ENCODE peak calls at places on chromosomes 16 and 17, in ten cellular contexts. One of them, this sample, is unnamed.

GRCh38 chr17:28188841-28189263 is 130.1 kb upstream of the TMEM97 start:
- DNase-seq in stimulated activated CD4-positive, alpha-beta T cell treated with anti-CD3 and anti-CD28 coated beads, Interleukin-15, amount 100 ng/mL, for 24 hours: no peak
- DNase-seq in H1: no peak
- DNase-seq in NCI-H146: no peak
- DNase-seq in NCI-H1417: no peak
- DNase-seq in M059J: no peak
- DNase-seq in EL: no peak
- DNase-seq in mesothelial cell of epicardium: no peak
- DNase-seq in nephron progenitor cell: no peak
- DNase-seq in Peyer's patch: no peak
- DNase-seq in this sample: no peak

GRCh38 chr17:11554042-11554441 is 44.2 kb upstream of the DNAH9 start:
- DNase-seq in stimulated activated CD4-positive, alpha-beta T cell treated with anti-CD3 and anti-CD28 coated beads, Interleukin-15, amount 100 ng/mL, for 24 hours: no peak
- DNase-seq in H1: no peak
- DNase-seq in NCI-H146: no peak
- DNase-seq in NCI-H1417: no peak
- DNase-seq in M059J: no peak
- DNase-seq in EL: no peak
- DNase-seq in mesothelial cell of epicardium: no peak
- DNase-seq in nephron progenitor cell: no peak
- DNase-seq in Peyer's patch: no peak
- DNase-seq in this sample: no peak

GRCh38 chr16:442976-443375 is 17.5 kb downstream of the RAB11FIP3 start:
- DNase-seq in stimulated activated CD4-positive, alpha-beta T cell treated with anti-CD3 and anti-CD28 coated beads, Interleukin-15, amount 100 ng/mL, for 24 hours: no peak
- DNase-seq in H1: no peak
- DNase-seq in NCI-H146: no peak
- DNase-seq in NCI-H1417: no peak
- DNase-seq in M059J: no peak
- DNase-seq in EL: no peak
- DNase-seq in mesothelial cell of epicardium: no peak
- DNase-seq in nephron progenitor cell: no peak
- DNase-seq in Peyer's patch: no peak
- DNase-seq in this sample: no peak

GRCh38 chr16:58378401-58378800 is 13.9 kb upstream of the GINS3 start:
- DNase-seq in stimulated activated CD4-positive, alpha-beta T cell treated with anti-CD3 and anti-CD28 coated beads, Interleukin-15, amount 100 ng/mL, for 24 hours: no peak
- DNase-seq in H1: no peak
- DNase-seq in NCI-H146: no peak
- DNase-seq in NCI-H1417: no peak
- DNase-seq in M059J: peak
- DNase-seq in EL: no peak
- DNase-seq in mesothelial cell of epicardium: no peak
- DNase-seq in nephron progenitor cell: no peak
- DNase-seq in Peyer's patch: no peak
- DNase-seq in this sample: no peak

GRCh38 chr16:68921654-68922053 is 78.3 kb downstream of the TANGO6 start:
- DNase-seq in stimulated activated CD4-positive, alpha-beta T cell treated with anti-CD3 and anti-CD28 coated beads, Interleukin-15, amount 100 ng/mL, for 24 hours: no peak
- DNase-seq in H1: no peak
- DNase-seq in NCI-H146: no peak
- DNase-seq in NCI-H1417: no peak
- DNase-seq in M059J: peak
- DNase-seq in EL: peak
- DNase-seq in mesothelial cell of epicardium: no peak
- DNase-seq in nephron progenitor cell: no peak
- DNase-seq in Peyer's patch: no peak
- DNase-seq in this sample: no peak

GRCh38 chr17:9371019-9371418 is 204.6 kb downstream of the STX8 start:
- DNase-seq in stimulated activated CD4-positive, alpha-beta T cell treated with anti-CD3 and anti-CD28 coated beads, Interleukin-15, amount 100 ng/mL, for 24 hours: no peak
- DNase-seq in H1: no peak
- DNase-seq in NCI-H146: peak
- DNase-seq in NCI-H1417: peak
- DNase-seq in M059J: peak
- DNase-seq in EL: peak
- DNase-seq in mesothelial cell of epicardium: no peak
- DNase-seq in nephron progenitor cell: no peak
- DNase-seq in Peyer's patch: no peak
- DNase-seq in this sample: no peak

GRCh38 chr16:81410643-81411235 is 33.9 kb upstream of the CMIP start:
- DNase-seq in stimulated activated CD4-positive, alpha-beta T cell treated with anti-CD3 and anti-CD28 coated beads, Interleukin-15, amount 100 ng/mL, for 24 hours: no peak
- DNase-seq in H1: no peak
- DNase-seq in NCI-H146: no peak
- DNase-seq in NCI-H1417: no peak
- DNase-seq in M059J: no peak
- DNase-seq in EL: no peak
- DNase-seq in mesothelial cell of epicardium: no peak
- DNase-seq in nephron progenitor cell: no peak
- DNase-seq in Peyer's patch: no peak
- DNase-seq in this sample: no peak

GRCh38 chr16:46721885-46722284 is 26.3 kb downstream of the MYLK3 start:
- DNase-seq in stimulated activated CD4-positive, alpha-beta T cell treated with anti-CD3 and anti-CD28 coated beads, Interleukin-15, amount 100 ng/mL, for 24 hours: no peak
- DNase-seq in H1: no peak
- DNase-seq in NCI-H146: no peak
- DNase-seq in NCI-H1417: no peak
- DNase-seq in M059J: no peak
- DNase-seq in EL: no peak
- DNase-seq in mesothelial cell of epicardium: no peak
- DNase-seq in nephron progenitor cell: no peak
- DNase-seq in Peyer's patch: no peak
- DNase-seq in this sample: no peak

GRCh38 chr16:27644165-27644564 is 94.2 kb downstream of the KATNIP start:
- DNase-seq in stimulated activated CD4-positive, alpha-beta T cell treated with anti-CD3 and anti-CD28 coated beads, Interleukin-15, amount 100 ng/mL, for 24 hours: no peak
- DNase-seq in H1: no peak
- DNase-seq in NCI-H146: peak
- DNase-seq in NCI-H1417: no peak
- DNase-seq in M059J: no peak
- DNase-seq in EL: no peak
- DNase-seq in mesothelial cell of epicardium: no peak
- DNase-seq in nephron progenitor cell: no peak
- DNase-seq in Peyer's patch: no peak
- DNase-seq in this sample: no peak

GRCh38 chr16:27248036-27248435 is 20.5 kb downstream of the NSMCE1 start:
- DNase-seq in stimulated activated CD4-positive, alpha-beta T cell treated with anti-CD3 and anti-CD28 coated beads, Interleukin-15, amount 100 ng/mL, for 24 hours: no peak
- DNase-seq in H1: no peak
- DNase-seq in NCI-H146: no peak
- DNase-seq in NCI-H1417: no peak
- DNase-seq in M059J: no peak
- DNase-seq in EL: no peak
- DNase-seq in mesothelial cell of epicardium: no peak
- DNase-seq in nephron progenitor cell: no peak
- DNase-seq in Peyer's patch: no peak
- DNase-seq in this sample: no peak

GRCh38 chr16:10776280-10776679 is 32.6 kb downstream of the NUBP1 start:
- DNase-seq in stimulated activated CD4-positive, alpha-beta T cell treated with anti-CD3 and anti-CD28 coated beads, Interleukin-15, amount 100 ng/mL, for 24 hours: no peak
- DNase-seq in H1: no peak
- DNase-seq in NCI-H146: no peak
- DNase-seq in NCI-H1417: no peak
- DNase-seq in M059J: no peak
- DNase-seq in EL: no peak
- DNase-seq in mesothelial cell of epicardium: no peak
- DNase-seq in nephron progenitor cell: no peak
- DNase-seq in Peyer's patch: no peak
- DNase-seq in this sample: no peak

GRCh38 chr16:29318037-29318436 is 88.5 kb downstream of the NPIPB11 start:
- DNase-seq in stimulated activated CD4-positive, alpha-beta T cell treated with anti-CD3 and anti-CD28 coated beads, Interleukin-15, amount 100 ng/mL, for 24 hours: no peak
- DNase-seq in H1: peak
- DNase-seq in NCI-H146: no peak
- DNase-seq in NCI-H1417: no peak
- DNase-seq in M059J: no peak
- DNase-seq in EL: no peak
- DNase-seq in mesothelial cell of epicardium: no peak
- DNase-seq in nephron progenitor cell: no peak
- DNase-seq in Peyer's patch: no peak
- DNase-seq in this sample: no peak

GRCh38 chr17:34715504-34715903 is 136.1 kb downstream of the TMEM132E start:
- DNase-seq in stimulated activated CD4-positive, alpha-beta T cell treated with anti-CD3 and anti-CD28 coated beads, Interleukin-15, amount 100 ng/mL, for 24 hours: no peak
- DNase-seq in H1: no peak
- DNase-seq in NCI-H146: no peak
- DNase-seq in NCI-H1417: no peak
- DNase-seq in M059J: no peak
- DNase-seq in EL: no peak
- DNase-seq in mesothelial cell of epicardium: no peak
- DNase-seq in nephron progenitor cell: no peak
- DNase-seq in Peyer's patch: no peak
- DNase-seq in this sample: no peak

GRCh38 chr16:88686439-88687253 is at the start of gene SNAI3:
- DNase-seq in stimulated activated CD4-positive, alpha-beta T cell treated with anti-CD3 and anti-CD28 coated beads, Interleukin-15, amount 100 ng/mL, for 24 hours: peak
- DNase-seq in H1: peak
- DNase-seq in NCI-H146: peak
- DNase-seq in NCI-H1417: peak
- DNase-seq in M059J: peak
- DNase-seq in EL: peak
- DNase-seq in mesothelial cell of epicardium: peak
- DNase-seq in nephron progenitor cell: peak
- DNase-seq in Peyer's patch: peak
- DNase-seq in this sample: peak

GRCh38 chr17:72555052-72555451 is 434.2 kb downstream of the SOX9 start:
- DNase-seq in stimulated activated CD4-positive, alpha-beta T cell treated with anti-CD3 and anti-CD28 coated beads, Interleukin-15, amount 100 ng/mL, for 24 hours: no peak
- DNase-seq in H1: no peak
- DNase-seq in NCI-H146: no peak
- DNase-seq in NCI-H1417: no peak
- DNase-seq in M059J: no peak
- DNase-seq in EL: no peak
- DNase-seq in mesothelial cell of epicardium: no peak
- DNase-seq in nephron progenitor cell: no peak
- DNase-seq in Peyer's patch: no peak
- DNase-seq in this sample: no peak

GRCh38 chr17:50052822-50053653 is 2.9 kb upstream of the ITGA3 start:
- DNase-seq in stimulated activated CD4-positive, alpha-beta T cell treated with anti-CD3 and anti-CD28 coated beads, Interleukin-15, amount 100 ng/mL, for 24 hours: no peak
- DNase-seq in H1: no peak
- DNase-seq in NCI-H146: peak
- DNase-seq in NCI-H1417: no peak
- DNase-seq in M059J: peak
- DNase-seq in EL: peak
- DNase-seq in mesothelial cell of epicardium: peak
- DNase-seq in nephron progenitor cell: peak
- DNase-seq in Peyer's patch: no peak
- DNase-seq in this sample: no peak

GRCh38 chr17:9002610-9003354 is 18.5 kb upstream of the NTN1 start:
- DNase-seq in stimulated activated CD4-positive, alpha-beta T cell treated with anti-CD3 and anti-CD28 coated beads, Interleukin-15, amount 100 ng/mL, for 24 hours: peak
- DNase-seq in H1: peak
- DNase-seq in NCI-H146: peak
- DNase-seq in NCI-H1417: no peak
- DNase-seq in M059J: no peak
- DNase-seq in EL: no peak
- DNase-seq in mesothelial cell of epicardium: peak
- DNase-seq in nephron progenitor cell: peak
- DNase-seq in Peyer's patch: no peak
- DNase-seq in this sample: peak

GRCh38 chr17:237406-237955 is 56.0 kb upstream of the DOC2B start:
- DNase-seq in stimulated activated CD4-positive, alpha-beta T cell treated with anti-CD3 and anti-CD28 coated beads, Interleukin-15, amount 100 ng/mL, for 24 hours: no peak
- DNase-seq in H1: peak
- DNase-seq in NCI-H146: no peak
- DNase-seq in NCI-H1417: no peak
- DNase-seq in M059J: no peak
- DNase-seq in EL: no peak
- DNase-seq in mesothelial cell of epicardium: peak
- DNase-seq in nephron progenitor cell: no peak
- DNase-seq in Peyer's patch: no peak
- DNase-seq in this sample: no peak

GRCh38 chr17:63480826-63481487 is 4.1 kb downstream of the ACE start:
- DNase-seq in stimulated activated CD4-positive, alpha-beta T cell treated with anti-CD3 and anti-CD28 coated beads, Interleukin-15, amount 100 ng/mL, for 24 hours: no peak
- DNase-seq in H1: no peak
- DNase-seq in NCI-H146: peak
- DNase-seq in NCI-H1417: peak
- DNase-seq in M059J: no peak
- DNase-seq in EL: no peak
- DNase-seq in mesothelial cell of epicardium: no peak
- DNase-seq in nephron progenitor cell: no peak
- DNase-seq in Peyer's patch: no peak
- DNase-seq in this sample: no peak

GRCh38 chr17:65914784-65915342 is 277.1 kb downstream of the CEP112 start:
- DNase-seq in stimulated activated CD4-positive, alpha-beta T cell treated with anti-CD3 and anti-CD28 coated beads, Interleukin-15, amount 100 ng/mL, for 24 hours: no peak
- DNase-seq in H1: no peak
- DNase-seq in NCI-H146: no peak
- DNase-seq in NCI-H1417: no peak
- DNase-seq in M059J: no peak
- DNase-seq in EL: no peak
- DNase-seq in mesothelial cell of epicardium: no peak
- DNase-seq in nephron progenitor cell: no peak
- DNase-seq in Peyer's patch: no peak
- DNase-seq in this sample: no peak

GRCh38 chr17:41810659-41811548 is 845 bp downstream of the P3H4 start:
- DNase-seq in stimulated activated CD4-positive, alpha-beta T cell treated with anti-CD3 and anti-CD28 coated beads, Interleukin-15, amount 100 ng/mL, for 24 hours: no peak
- DNase-seq in H1: no peak
- DNase-seq in NCI-H146: no peak
- DNase-seq in NCI-H1417: no peak
- DNase-seq in M059J: no peak
- DNase-seq in EL: no peak
- DNase-seq in mesothelial cell of epicardium: no peak
- DNase-seq in nephron progenitor cell: peak
- DNase-seq in Peyer's patch: no peak
- DNase-seq in this sample: no peak

GRCh38 chr16:17563340-17563739 is 92.6 kb upstream of the XYLT1 start:
- DNase-seq in stimulated activated CD4-positive, alpha-beta T cell treated with anti-CD3 and anti-CD28 coated beads, Interleukin-15, amount 100 ng/mL, for 24 hours: no peak
- DNase-seq in H1: no peak
- DNase-seq in NCI-H146: no peak
- DNase-seq in NCI-H1417: no peak
- DNase-seq in M059J: no peak
- DNase-seq in EL: no peak
- DNase-seq in mesothelial cell of epicardium: no peak
- DNase-seq in nephron progenitor cell: no peak
- DNase-seq in Peyer's patch: no peak
- DNase-seq in this sample: no peak

GRCh38 chr17:76550712-76551615 is 11.1 kb downstream of the PRCD start:
- DNase-seq in stimulated activated CD4-positive, alpha-beta T cell treated with anti-CD3 and anti-CD28 coated beads, Interleukin-15, amount 100 ng/mL, for 24 hours: no peak
- DNase-seq in H1: no peak
- DNase-seq in NCI-H146: no peak
- DNase-seq in NCI-H1417: peak
- DNase-seq in M059J: no peak
- DNase-seq in EL: no peak
- DNase-seq in mesothelial cell of epicardium: no peak
- DNase-seq in nephron progenitor cell: no peak
- DNase-seq in Peyer's patch: no peak
- DNase-seq in this sample: no peak

GRCh38 chr17:75845058-75845711 is 981 bp upstream of the UNC13D start:
- DNase-seq in stimulated activated CD4-positive, alpha-beta T cell treated with anti-CD3 and anti-CD28 coated beads, Interleukin-15, amount 100 ng/mL, for 24 hours: peak
- DNase-seq in H1: peak
- DNase-seq in NCI-H146: peak
- DNase-seq in NCI-H1417: no peak
- DNase-seq in M059J: peak
- DNase-seq in EL: peak
- DNase-seq in mesothelial cell of epicardium: peak
- DNase-seq in nephron progenitor cell: peak
- DNase-seq in Peyer's patch: peak
- DNase-seq in this sample: peak

GRCh38 chr16:89903908-89904515 is 14.7 kb upstream of the MC1R start:
- DNase-seq in stimulated activated CD4-positive, alpha-beta T cell treated with anti-CD3 and anti-CD28 coated beads, Interleukin-15, amount 100 ng/mL, for 24 hours: no peak
- DNase-seq in H1: no peak
- DNase-seq in NCI-H146: no peak
- DNase-seq in NCI-H1417: no peak
- DNase-seq in M059J: no peak
- DNase-seq in EL: no peak
- DNase-seq in mesothelial cell of epicardium: no peak
- DNase-seq in nephron progenitor cell: no peak
- DNase-seq in Peyer's patch: no peak
- DNase-seq in this sample: no peak